ENCODE peak calls at places on chromosome 14, in four cellular contexts. Z, A, C and Q are unnamed samples.

GRCh38 chr14:85527006-85527405 is 2.9 kb upstream of the FLRT2 start:
- DNase-seq in Z (peak), A (peak), C (no peak), Q (no peak)

GRCh38 chr14:103849151-103850013 is 2.0 kb upstream of the PPP1R13B start:
- DNase-seq in Z (no peak), A (no peak), C (no peak), Q (no peak)

GRCh38 chr14:37223947-37224474 is 26.3 kb downstream of the MIPOL1 start:
- DNase-seq in Z (no peak), A (no peak), C (no peak), Q (no peak)

GRCh38 chr14:105069887-105070759 is 4.9 kb upstream of the GPR132 start:
- DNase-seq in Z (peak), A (peak), C (peak), Q (no peak)

GRCh38 chr14:26398616-26399015 is 199.2 kb downstream of the NOVA1 start:
- DNase-seq in Z (no peak), A (no peak), C (no peak), Q (no peak)

GRCh38 chr14:103121846-103122577 is 1.2 kb upstream of the TNFAIP2 start:
- DNase-seq in Z (peak), A (peak), C (peak), Q (no peak)

GRCh38 chr14:86305058-86305457 is 775.1 kb downstream of the FLRT2 start:
- DNase-seq in Z (peak), A (peak), C (no peak), Q (no peak)

GRCh38 chr14:93239869-93240677 is 33.0 kb downstream of the UBR7 start:
- DNase-seq in Z (peak), A (peak), C (no peak), Q (no peak)

GRCh38 chr14:54208751-54209150 is 188.1 kb upstream of the CDKN3 start:
- DNase-seq in Z (no peak), A (no peak), C (no peak), Q (no peak)

GRCh38 chr14:71524321-71524982 is 407.8 kb upstream of the RGS6 start:
- DNase-seq in Z (no peak), A (no peak), C (no peak), Q (no peak)

GRCh38 chr14:52922656-52923055 is 28.2 kb downstream of the FERMT2 start:
- DNase-seq in Z (no peak), A (peak), C (no peak), Q (peak)

GRCh38 chr14:92615451-92615850 is 101.9 kb downstream of the RIN3 start:
- DNase-seq in Z (no peak), A (no peak), C (no peak), Q (no peak)

GRCh38 chr14:99136047-99136400 is 136.0 kb downstream of the BCL11B start:
- DNase-seq in Z (no peak), A (no peak), C (no peak), Q (no peak)

GRCh38 chr14:50529288-50530179 is 2.8 kb downstream of the MAP4K5 start:
- DNase-seq in Z (no peak), A (peak), C (no peak), Q (no peak)

GRCh38 chr14:79278798-79279644 is 932.3 kb downstream of the DIO2 start:
- DNase-seq in Z (peak), A (peak), C (peak), Q (peak)

GRCh38 chr14:104130974-104131651 is 7.3 kb upstream of the KIF26A start:
- DNase-seq in Z (peak), A (peak), C (peak), Q (peak)

GRCh38 chr14:73125746-73126145 is 10.6 kb upstream of the PSEN1 start:
- DNase-seq in Z (no peak), A (no peak), C (no peak), Q (no peak)

GRCh38 chr14:94386085-94387031 is 2.0 kb downstream of the SERPINA1 start:
- DNase-seq in Z (no peak), A (no peak), C (no peak), Q (no peak)

GRCh38 chr14:96065661-96066459 is 26.7 kb downstream of the C14orf132 start:
- DNase-seq in Z (no peak), A (no peak), C (no peak), Q (no peak)

GRCh38 chr14:104938436-104938835 is 13.8 kb downstream of the PLD4 start:
- DNase-seq in Z (no peak), A (no peak), C (no peak), Q (no peak)

GRCh38 chr14:70567791-70568190 is 32.7 kb downstream of the MED6 start:
- DNase-seq in Z (peak), A (peak), C (peak), Q (no peak)

GRCh38 chr14:71240866-71241520 is 333.7 kb downstream of the PCNX1 start:
- DNase-seq in Z (no peak), A (no peak), C (no peak), Q (no peak)

GRCh38 chr14:33515899-33516298 is 435.0 kb downstream of the EGLN3 start:
- DNase-seq in Z (no peak), A (no peak), C (no peak), Q (no peak)

GRCh38 chr14:75077794-75078193 is 8.4 kb downstream of the ZC2HC1C start:
- DNase-seq in Z (no peak), A (no peak), C (no peak), Q (no peak)

GRCh38 chr14:74618078-74618952 is 6.3 kb upstream of the LTBP2 start:
- DNase-seq in Z (peak), A (peak), C (peak), Q (no peak)

GRCh38 chr14:76497550-76498484 is 121.9 kb downstream of the ESRRB start:
- DNase-seq in Z (no peak), A (no peak), C (no peak), Q (no peak)

GRCh38 chr14:75566321-75566720 is 12.1 kb upstream of the FLVCR2 start:
- DNase-seq in Z (no peak), A (no peak), C (no peak), Q (no peak)

GRCh38 chr14:95547272-95547625 is 12.4 kb downstream of the GLRX5 start:
- DNase-seq in Z (no peak), A (no peak), C (no peak), Q (no peak)

DNA sequence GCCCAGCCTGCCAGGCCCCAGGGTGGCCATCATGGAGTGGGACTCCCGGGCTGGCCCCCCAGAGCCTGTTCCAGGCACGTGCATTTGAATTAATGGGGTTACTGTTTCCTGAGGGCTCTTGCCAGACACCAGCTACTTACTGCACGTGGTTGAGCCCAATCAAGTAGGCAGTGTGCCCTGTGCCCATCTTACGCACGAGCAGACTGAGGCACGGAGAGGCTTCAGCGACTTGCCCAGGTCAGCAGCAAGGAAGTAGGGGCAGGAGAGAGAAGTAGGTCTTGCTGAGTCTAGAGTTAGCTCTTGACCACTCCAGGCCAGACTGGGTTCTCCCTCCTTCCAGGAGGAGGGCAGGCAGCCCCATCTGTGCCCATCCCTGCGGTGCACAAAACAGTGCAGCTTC is 67.7 kb downstream of the DIO3 start:
- DNase-seq in Z (no peak), A (no peak), C (no peak), Q (no peak)
- H3K4me3 ChIP-seq in Z (peak), A (no peak), C (no peak), Q (no peak)

GRCh38 chr14:100138082-100138787 is 21.2 kb downstream of the DEGS2 start:
- DNase-seq in Z (no peak), A (no peak), C (no peak), Q (no peak)

GRCh38 chr14:100138955-100139354 is 20.5 kb downstream of the DEGS2 start:
- DNase-seq in Z (no peak), A (no peak), C (no peak), Q (no peak)

GRCh38 chr14:100141133-100141497 is 18.3 kb downstream of the DEGS2 start:
- DNase-seq in Z (no peak), A (no peak), C (no peak), Q (no peak)

GRCh38 chr14:100142073-100143040 is 17.1 kb downstream of the DEGS2 start:
- DNase-seq in Z (no peak), A (no peak), C (peak), Q (peak)

GRCh38 chr14:100140452-100141132 is 18.9 kb downstream of the DEGS2 start:
- DNase-seq in Z (no peak), A (peak), C (peak), Q (peak)
- TF ChIP-seq CTCF in Z (no peak), A (peak), C (peak), Q (peak)

DNA sequence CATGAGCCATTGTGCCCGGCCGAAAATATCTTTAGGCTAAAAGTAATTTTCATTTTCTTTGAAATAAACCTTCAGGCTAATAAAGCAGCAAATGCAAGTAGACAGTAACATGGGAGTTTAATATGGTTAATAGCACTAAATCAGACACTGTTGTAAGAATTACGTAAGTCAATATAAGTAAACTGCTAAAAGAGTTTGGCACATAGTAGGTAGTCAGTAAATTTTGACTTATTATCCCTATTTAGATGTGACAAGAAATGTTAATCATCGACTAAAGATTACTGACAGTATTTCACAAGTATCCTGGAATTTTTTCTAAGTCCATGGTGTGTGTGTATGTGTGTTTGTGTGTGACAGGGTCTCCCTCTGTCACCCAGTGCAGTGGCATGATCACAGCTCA is 3.9 kb downstream of the PPP4R3A start:
- DNase-seq in Z (no peak), A (no peak), C (no peak), Q (no peak)
- H3K4me3 ChIP-seq in Z (no peak), A (no peak), C (no peak), Q (no peak)

DNA sequence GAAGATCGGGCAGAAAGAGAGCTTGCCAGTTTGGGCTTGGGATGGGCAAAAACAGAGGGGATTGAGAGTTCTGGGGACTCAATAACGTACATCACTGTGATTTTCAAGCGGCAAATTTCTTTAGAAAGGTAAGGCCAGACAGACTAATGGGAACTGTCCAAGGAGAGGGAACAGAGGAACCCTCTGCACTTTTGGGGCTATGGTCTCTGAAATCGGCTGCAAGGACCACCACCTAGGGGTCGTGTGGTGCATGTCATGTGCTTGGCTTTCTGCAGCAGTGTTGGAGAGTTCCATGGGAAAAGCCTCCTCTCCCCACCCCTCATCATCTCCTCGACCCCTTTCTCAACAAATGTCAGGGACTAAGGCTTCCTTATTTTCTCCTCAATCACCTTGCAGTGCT is 79.6 kb downstream of the PPM1A start:
- DNase-seq in Z (no peak), A (no peak), C (no peak), Q (no peak)
- TF ChIP-seq CTCF in Z (no peak), A (no peak), C (no peak), Q (no peak)

GRCh38 chr14:24143511-24143910 is 2.1 kb upstream of the EMC9 start:
- DNase-seq in Z (no peak), A (peak), C (no peak), Q (no peak)
- H3K4me3 ChIP-seq in Z (no peak), A (no peak), C (no peak), Q (no peak)

GRCh38 chr14:22390195-22390594 is 198.8 kb downstream of the DAD1 start:
- DNase-seq in Z (no peak), A (no peak), C (no peak), Q (no peak)

GRCh38 chr14:22393796-22394195 is 195.2 kb downstream of the DAD1 start:
- DNase-seq in Z (no peak), A (no peak), C (no peak), Q (no peak)

GRCh38 chr14:22394616-22395015 is 194.4 kb downstream of the DAD1 start:
- DNase-seq in Z (no peak), A (no peak), C (no peak), Q (no peak)

GRCh38 chr14:22390824-22391461 is 198.1 kb downstream of the DAD1 start:
- DNase-seq in Z (no peak), A (no peak), C (no peak), Q (no peak)

DNA sequence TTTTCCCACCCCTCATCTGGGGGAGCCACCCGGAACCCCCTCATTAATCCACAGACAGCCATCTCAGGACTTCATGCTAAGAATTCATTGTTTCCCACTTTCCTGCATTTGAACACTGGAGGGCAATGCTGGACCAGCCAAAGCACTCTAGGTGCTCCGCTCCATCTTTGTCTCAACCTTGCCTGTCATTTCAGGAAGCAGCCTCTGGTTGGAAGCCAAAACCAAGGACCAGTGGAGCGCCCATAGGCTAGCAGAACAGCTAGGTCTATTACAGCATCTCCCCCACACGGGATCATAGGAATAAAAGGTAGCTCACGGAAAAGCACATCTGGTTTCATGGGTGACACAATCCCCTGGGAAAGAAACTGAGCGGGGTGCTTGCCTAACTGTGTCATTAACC is 197.1 kb downstream of the DAD1 start:
- DNase-seq in Z (peak), A (peak), C (peak), Q (peak)
- TF ChIP-seq CTCF in Z (peak), A (peak), C (peak), Q (peak)

DNA sequence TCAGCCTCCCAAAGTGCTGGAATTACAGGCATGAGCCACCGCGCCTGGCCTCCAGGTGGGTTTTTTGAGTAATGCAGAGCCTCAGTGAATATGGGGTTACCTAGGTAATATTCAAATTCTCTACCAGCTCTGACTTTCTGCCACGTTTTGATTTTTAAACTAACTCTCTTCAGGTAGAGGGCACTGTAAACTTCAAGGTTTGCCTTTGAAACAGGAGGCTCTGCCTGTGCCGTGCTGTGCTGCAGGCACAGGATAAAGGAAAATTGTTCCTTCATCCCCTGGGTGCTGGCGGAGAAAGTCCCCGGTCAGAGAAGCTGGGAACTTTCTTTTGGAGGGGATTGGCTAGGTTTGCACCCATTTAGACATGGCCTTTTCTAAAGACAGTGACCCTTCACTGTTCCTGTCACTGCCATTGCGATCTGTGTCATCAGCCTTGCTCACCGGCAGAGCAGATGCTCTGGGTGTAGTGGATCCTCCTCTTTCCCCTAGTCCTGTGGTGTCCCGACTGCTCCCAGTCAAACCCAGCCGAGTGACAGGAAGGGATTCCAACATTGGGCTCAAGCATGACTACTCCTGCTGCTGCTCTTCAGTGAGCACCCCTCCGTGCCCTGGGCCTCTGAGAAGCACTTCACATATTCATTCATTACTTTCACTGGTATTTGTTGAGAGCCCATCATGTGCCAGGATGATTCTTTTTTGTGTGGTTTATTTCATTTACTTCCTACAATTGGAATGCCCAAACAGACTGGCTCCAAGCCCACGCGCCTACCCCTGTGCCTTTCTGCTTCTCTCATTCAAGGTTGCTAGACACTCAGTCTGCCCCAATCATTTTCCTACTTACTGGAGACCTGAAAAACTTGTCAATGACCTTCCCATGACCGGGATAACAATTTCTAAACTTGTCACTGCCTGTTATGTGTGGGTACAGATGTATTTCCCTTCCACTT is 103.6 kb downstream of the TMEM30B start:
- DNase-seq in Z (peak), A (peak), C (no peak), Q (no peak)
- H3K4me3 ChIP-seq in Z (no peak), A (no peak), C (no peak), Q (no peak)